ENCODE peak calls at places on chromosomes 4 and X, in eight cellular contexts. One of them, this sample, is unnamed. For H3K4me1, the result is how much of the 10 kb centered on the place peaks cover.

GRCh38 chr4:135598151-135598550 is 1396.6 kb upstream of the PABPC4L start:
- DNase-seq in A549: no peak
- DNase-seq in K562: no peak
- DNase-seq in HCT116: no peak
- DNase-seq in HepG2: no peak
- DNase-seq in SK-N-SH: no peak
- DNase-seq in H1: no peak
- DNase-seq in GM12878: no peak
- DNase-seq in this sample: no peak

GRCh38 chr4:89904524-89904923 is 9.9 kb downstream of the MMRN1 start:
- DNase-seq in A549: no peak
- DNase-seq in K562: no peak
- DNase-seq in HCT116: no peak
- DNase-seq in HepG2: no peak
- DNase-seq in SK-N-SH: no peak
- DNase-seq in H1: no peak
- DNase-seq in GM12878: no peak
- DNase-seq in this sample: no peak

GRCh38 chrX:3029084-3029483 is 12.2 kb upstream of the ARSF start:
- DNase-seq in A549: no peak
- DNase-seq in K562: no peak
- DNase-seq in HCT116: no peak
- DNase-seq in HepG2: no peak
- DNase-seq in SK-N-SH: no peak
- DNase-seq in H1: no peak
- DNase-seq in GM12878: no peak
- DNase-seq in this sample: no peak

GRCh38 chrX:1453951-1454785 is 1.5 kb upstream of the ASMTL start:
- DNase-seq in A549: peak
- DNase-seq in K562: peak
- DNase-seq in HCT116: peak
- DNase-seq in HepG2: peak
- DNase-seq in SK-N-SH: peak
- DNase-seq in H1: peak
- DNase-seq in GM12878: no peak
- DNase-seq in this sample: peak

GRCh38 chr4:2503809-2504208 is 32.6 kb upstream of the FAM193A start:
- DNase-seq in A549: no peak
- DNase-seq in K562: no peak
- DNase-seq in HCT116: no peak
- DNase-seq in HepG2: no peak
- DNase-seq in SK-N-SH: no peak
- DNase-seq in H1: no peak
- DNase-seq in GM12878: no peak
- DNase-seq in this sample: no peak

GRCh38 chr4:110667670-110668069 is 44.8 kb upstream of the PITX2 start:
- DNase-seq in A549: no peak
- DNase-seq in K562: no peak
- DNase-seq in HCT116: no peak
- DNase-seq in HepG2: no peak
- DNase-seq in SK-N-SH: no peak
- DNase-seq in H1: no peak
- DNase-seq in GM12878: no peak
- DNase-seq in this sample: no peak

GRCh38 chrX:132022115-132022862 is 813 bp upstream of the STK26 start:
- DNase-seq in A549: peak
- DNase-seq in K562: peak
- DNase-seq in HCT116: no peak
- DNase-seq in HepG2: peak
- DNase-seq in SK-N-SH: peak
- DNase-seq in H1: peak
- DNase-seq in GM12878: no peak
- DNase-seq in this sample: peak

GRCh38 chr4:13654158-13654797 is 26.8 kb upstream of the BOD1L1 start:
- DNase-seq in A549: peak
- DNase-seq in K562: peak
- DNase-seq in HCT116: no peak
- DNase-seq in HepG2: peak
- DNase-seq in SK-N-SH: peak
- DNase-seq in H1: peak
- DNase-seq in GM12878: no peak
- DNase-seq in this sample: peak

GRCh38 chrX:7194606-7195005 is 46.7 kb upstream of the PUDP start:
- DNase-seq in A549: no peak
- DNase-seq in K562: no peak
- DNase-seq in HCT116: no peak
- DNase-seq in HepG2: no peak
- DNase-seq in SK-N-SH: no peak
- DNase-seq in H1: no peak
- DNase-seq in GM12878: no peak
- DNase-seq in this sample: no peak

GRCh38 chr4:169988252-169988651 is 37.9 kb downstream of the MFAP3L start:
- DNase-seq in A549: no peak
- DNase-seq in K562: no peak
- DNase-seq in HCT116: no peak
- DNase-seq in HepG2: no peak
- DNase-seq in SK-N-SH: no peak
- DNase-seq in H1: no peak
- DNase-seq in GM12878: no peak
- DNase-seq in this sample: no peak

GRCh38 chrX:72094894-72095293 is 36.8 kb downstream of the RTL5 start:
- DNase-seq in A549: no peak
- DNase-seq in K562: peak
- DNase-seq in HCT116: no peak
- DNase-seq in HepG2: no peak
- DNase-seq in SK-N-SH: peak
- DNase-seq in H1: no peak
- DNase-seq in GM12878: no peak
- DNase-seq in this sample: peak

GRCh38 chr4:75668596-75668995 is 4.6 kb downstream of the G3BP2 start:
- DNase-seq in A549: no peak
- DNase-seq in K562: no peak
- DNase-seq in HCT116: no peak
- DNase-seq in HepG2: no peak
- DNase-seq in SK-N-SH: no peak
- DNase-seq in H1: no peak
- DNase-seq in GM12878: no peak
- DNase-seq in this sample: no peak
- H3K4me1 ChIP-seq in A549: under half
- H3K4me1 ChIP-seq in K562: under half
- H3K4me1 ChIP-seq in HCT116: under half
- H3K4me1 ChIP-seq in HepG2: half or more
- H3K4me1 ChIP-seq in SK-N-SH: under half
- H3K4me1 ChIP-seq in H1: under half
- H3K4me1 ChIP-seq in GM12878: under half
- H3K4me1 ChIP-seq in this sample: under half

DNA sequence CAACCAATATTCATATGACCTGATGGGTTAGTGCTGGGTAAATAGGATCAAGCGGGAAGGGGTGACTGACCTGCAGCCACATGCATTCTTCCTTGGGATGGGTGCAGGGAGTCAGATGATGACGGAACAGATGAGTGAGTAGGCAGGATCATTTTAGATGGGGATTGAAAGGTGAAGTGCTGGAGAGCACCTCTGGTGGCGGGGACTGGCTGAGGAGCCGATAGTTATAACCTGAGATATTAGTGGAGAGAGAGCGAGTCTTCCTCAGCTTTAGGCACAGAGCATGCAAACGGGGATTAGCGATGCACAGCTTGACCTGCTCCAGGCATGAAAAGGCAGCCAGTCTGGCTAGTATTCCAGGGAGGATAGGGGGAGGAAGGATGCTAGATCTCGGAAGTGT is 99.1 kb downstream of the AFF1 start:
- DNase-seq in A549: no peak
- DNase-seq in K562: peak
- DNase-seq in HCT116: no peak
- DNase-seq in HepG2: no peak
- DNase-seq in SK-N-SH: no peak
- DNase-seq in H1: no peak
- DNase-seq in GM12878: no peak
- DNase-seq in this sample: peak
- TF ChIP-seq MAX in A549: no peak
- TF ChIP-seq MAX in K562: no peak
- TF ChIP-seq MAX in HCT116: no peak
- TF ChIP-seq MAX in HepG2: no peak
- TF ChIP-seq MAX in SK-N-SH: no peak
- TF ChIP-seq MAX in H1: peak
- TF ChIP-seq MAX in GM12878: no peak
- TF ChIP-seq MAX in this sample: no peak

DNA sequence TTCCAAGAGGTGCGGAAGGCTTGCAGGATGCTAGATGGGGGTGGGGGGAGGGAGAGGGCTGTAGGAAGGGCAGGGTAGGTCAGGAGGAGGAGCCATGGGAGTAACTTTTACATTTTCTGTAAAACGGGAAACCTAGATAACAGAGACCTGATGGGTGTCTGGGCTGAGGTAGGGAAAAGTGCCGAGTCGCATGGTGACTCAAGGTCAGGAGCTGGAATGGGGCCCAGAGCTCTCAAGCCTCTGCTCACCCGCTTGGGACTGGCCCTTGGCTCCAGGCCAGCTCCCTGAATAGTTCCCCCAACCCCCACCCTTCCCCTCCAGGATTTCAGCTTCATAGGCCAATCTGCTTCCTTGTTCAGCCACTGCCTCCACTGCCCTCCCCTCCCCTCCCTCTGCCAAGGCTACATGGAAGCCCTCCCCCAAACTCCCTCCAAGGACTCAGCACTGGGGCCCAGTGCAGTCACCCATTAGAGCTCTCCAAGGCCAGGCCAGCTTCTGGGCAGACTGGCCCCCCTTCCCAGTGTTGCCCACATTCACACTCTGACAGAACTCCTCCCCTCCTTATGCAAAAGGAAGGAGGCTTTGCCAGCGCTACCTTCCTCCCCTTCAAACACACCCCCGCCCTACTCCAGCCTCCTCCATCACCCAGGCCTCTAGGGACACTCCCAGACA is 43.6 kb downstream of the TSC22D3 start:
- DNase-seq in A549: peak
- DNase-seq in K562: peak
- DNase-seq in HCT116: peak
- DNase-seq in HepG2: no peak
- DNase-seq in SK-N-SH: peak
- DNase-seq in H1: no peak
- DNase-seq in GM12878: no peak
- DNase-seq in this sample: peak
- H3K4me1 ChIP-seq in A549: half or more
- H3K4me1 ChIP-seq in K562: under half
- H3K4me1 ChIP-seq in HCT116: under half
- H3K4me1 ChIP-seq in HepG2: under half
- H3K4me1 ChIP-seq in SK-N-SH: under half
- H3K4me1 ChIP-seq in H1: under half
- H3K4me1 ChIP-seq in GM12878: under half
- H3K4me1 ChIP-seq in this sample: under half

DNA sequence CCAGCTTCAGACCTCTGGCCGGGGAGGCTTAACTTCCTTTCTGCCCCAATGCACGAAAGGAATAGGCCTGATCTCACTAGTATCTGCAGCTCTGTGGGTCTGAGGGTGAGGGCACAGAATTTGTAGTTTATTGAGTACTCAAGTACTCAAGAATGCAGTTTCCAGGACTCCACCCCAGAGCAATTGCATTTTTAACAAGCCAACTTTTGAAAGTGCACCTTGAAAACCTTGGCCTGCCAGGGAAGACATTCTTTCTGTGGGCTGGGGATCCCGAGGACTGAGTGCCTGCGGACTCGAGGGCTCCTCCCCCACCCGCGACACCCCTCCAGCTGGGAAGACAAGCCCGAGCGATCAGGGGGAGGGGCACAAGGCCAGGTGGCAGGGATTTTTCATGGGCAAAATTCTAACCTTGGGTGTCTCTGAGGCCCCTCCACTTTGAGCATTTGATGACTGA is 22.4 kb downstream of the RS1 start:
- DNase-seq in A549: no peak
- DNase-seq in K562: no peak
- DNase-seq in HCT116: no peak
- DNase-seq in HepG2: no peak
- DNase-seq in SK-N-SH: no peak
- DNase-seq in H1: peak
- DNase-seq in GM12878: no peak
- DNase-seq in this sample: no peak
- TF ChIP-seq MAX in A549: no peak
- TF ChIP-seq MAX in K562: no peak
- TF ChIP-seq MAX in HCT116: no peak
- TF ChIP-seq MAX in HepG2: no peak
- TF ChIP-seq MAX in SK-N-SH: no peak
- TF ChIP-seq MAX in H1: no peak
- TF ChIP-seq MAX in GM12878: no peak
- TF ChIP-seq MAX in this sample: no peak

GRCh38 chr4:8053688-8054449 is 104.7 kb downstream of the ABLIM2 start:
- DNase-seq in A549: no peak
- DNase-seq in K562: no peak
- DNase-seq in HCT116: no peak
- DNase-seq in HepG2: peak
- DNase-seq in SK-N-SH: no peak
- DNase-seq in H1: no peak
- DNase-seq in GM12878: no peak
- DNase-seq in this sample: no peak

GRCh38 chr4:8050555-8051206 is 107.9 kb downstream of the ABLIM2 start:
- DNase-seq in A549: no peak
- DNase-seq in K562: peak
- DNase-seq in HCT116: no peak
- DNase-seq in HepG2: peak
- DNase-seq in SK-N-SH: peak
- DNase-seq in H1: peak
- DNase-seq in GM12878: no peak
- DNase-seq in this sample: no peak

GRCh38 chr4:8050180-8050554 is 108.4 kb downstream of the ABLIM2 start:
- DNase-seq in A549: no peak
- DNase-seq in K562: no peak
- DNase-seq in HCT116: no peak
- DNase-seq in HepG2: no peak
- DNase-seq in SK-N-SH: no peak
- DNase-seq in H1: no peak
- DNase-seq in GM12878: no peak
- DNase-seq in this sample: no peak

GRCh38 chr4:8052160-8052691 is 106.4 kb downstream of the ABLIM2 start:
- DNase-seq in A549: no peak
- DNase-seq in K562: no peak
- DNase-seq in HCT116: no peak
- DNase-seq in HepG2: no peak
- DNase-seq in SK-N-SH: no peak
- DNase-seq in H1: no peak
- DNase-seq in GM12878: no peak
- DNase-seq in this sample: no peak

GRCh38 chr4:8051644-8052043 is 107.0 kb downstream of the ABLIM2 start:
- DNase-seq in A549: no peak
- DNase-seq in K562: no peak
- DNase-seq in HCT116: no peak
- DNase-seq in HepG2: no peak
- DNase-seq in SK-N-SH: no peak
- DNase-seq in H1: no peak
- DNase-seq in GM12878: no peak
- DNase-seq in this sample: no peak
- H3K4me1 ChIP-seq in A549: under half
- H3K4me1 ChIP-seq in K562: under half
- H3K4me1 ChIP-seq in HCT116: under half
- H3K4me1 ChIP-seq in HepG2: half or more
- H3K4me1 ChIP-seq in SK-N-SH: under half
- H3K4me1 ChIP-seq in H1: under half
- H3K4me1 ChIP-seq in GM12878: under half
- H3K4me1 ChIP-seq in this sample: under half